ENCODE peak calls at places on chromosomes 5 and 9, in seven cellular contexts. Y is mammary epithelial cell, V is adrenal gland, N is fibroblast of mammary gland, D is ovary, S is dorsolateral prefrontal cortex, R is PC-3. K is an unnamed sample.
A peak's percentile ranks its signal among the peaks of the same experiment; 100 is the strongest.

GRCh38 chr9:101119206-101119819 is 90.8 kb downstream of the PLPPR1 start:
- DNase-seq in Y (peak; percentile 41), V (peak; percentile 62), N (peak; percentile 15), D (no peak), S (peak; percentile 78), R (peak; percentile 30), K (peak; percentile 6)

GRCh38 chr9:92663126-92663525 is 6.8 kb downstream of the IPPK start:
- DNase-seq in Y (no peak), V (no peak), N (no peak), D (no peak), S (no peak), R (no peak), K (no peak)

GRCh38 chr9:125759812-125760134 is 12.6 kb downstream of the PBX3 start:
- DNase-seq in Y (no peak), V (no peak), N (no peak), D (no peak), S (peak; percentile 47), R (no peak), K (no peak)

GRCh38 chr5:82873452-82873851 is 203.7 kb downstream of the TMEM167A start:
- DNase-seq in Y (no peak), V (no peak), N (no peak), D (no peak), S (no peak), R (no peak), K (no peak)

GRCh38 chr9:124569942-124570341 is 62.7 kb upstream of the NR5A1 start:
- DNase-seq in Y (no peak), V (no peak), N (no peak), D (no peak), S (no peak), R (no peak), K (no peak)

GRCh38 chr5:146751781-146752401 is 126.7 kb downstream of the PPP2R2B start:
- DNase-seq in Y (no peak), V (no peak), N (no peak), D (no peak), S (no peak), R (no peak), K (no peak)

GRCh38 chr9:109977521-109977920 is 197.5 kb downstream of the PALM2AKAP2 start:
- DNase-seq in Y (no peak), V (no peak), N (no peak), D (no peak), S (no peak), R (no peak), K (no peak)

GRCh38 chr5:88944751-88945507 is 61.9 kb upstream of the MEF2C start:
- DNase-seq in Y (no peak), V (no peak), N (peak; percentile 21), D (no peak), S (no peak), R (peak; percentile 58), K (peak; percentile 77)

GRCh38 chr9:114895605-114896004 is 34.8 kb downstream of the TNFSF8 start:
- DNase-seq in Y (no peak), V (no peak), N (peak; percentile 82), D (no peak), S (no peak), R (no peak), K (peak; percentile 88)

GRCh38 chr9:4297151-4297794 is 2.6 kb downstream of the GLIS3 start:
- DNase-seq in Y (peak; percentile 84), V (peak; percentile 65), N (peak; percentile 95), D (peak; percentile 79), S (peak; percentile 58), R (peak; percentile 75), K (peak; percentile 90)

GRCh38 chr5:176609724-176610429 is at the start of gene GPRIN1:
- DNase-seq in Y (peak; percentile 40), V (peak; percentile 73), N (peak; percentile 26), D (no peak), S (no peak), R (peak; percentile 68), K (peak; percentile 31)

GRCh38 chr5:14174235-14174636 is 31.1 kb downstream of the TRIO start:
- DNase-seq in Y (no peak), V (no peak), N (no peak), D (no peak), S (no peak), R (no peak), K (no peak)

GRCh38 chr5:156534086-156534485 is 207.1 kb downstream of the SGCD start:
- DNase-seq in Y (no peak), V (no peak), N (peak; percentile 84), D (no peak), S (no peak), R (no peak), K (peak; percentile 77)

GRCh38 chr5:139710370-139711066 is 62.4 kb downstream of the CXXC5 start:
- DNase-seq in Y (peak; percentile 34), V (no peak), N (peak; percentile 43), D (peak; percentile 66), S (peak; percentile 55), R (no peak), K (peak; percentile 49)

GRCh38 chr5:84696651-84697050 is 312.0 kb upstream of the EDIL3 start:
- DNase-seq in Y (peak; percentile 97), V (no peak), N (peak; percentile 9), D (no peak), S (no peak), R (peak; percentile 94), K (no peak)

GRCh38 chr9:102069969-102070368 is 331.5 kb upstream of the GRIN3A start:
- DNase-seq in Y (no peak), V (peak; percentile 67), N (peak; percentile 75), D (no peak), S (no peak), R (no peak), K (no peak)

GRCh38 chr5:138149530-138149929 is 10.3 kb upstream of the NME5 start:
- DNase-seq in Y (no peak), V (no peak), N (peak; percentile 17), D (no peak), S (no peak), R (peak; percentile 17), K (no peak)

GRCh38 chr5:74542477-74542876 is 98.1 kb downstream of the ENC1 start:
- DNase-seq in Y (peak; percentile 81), V (no peak), N (peak; percentile 30), D (no peak), S (no peak), R (peak; percentile 75), K (peak; percentile 45)

GRCh38 chr9:93262537-93263310 is 78.8 kb downstream of the WNK2 start:
- DNase-seq in Y (no peak), V (peak; percentile 6), N (no peak), D (peak; percentile 8), S (peak; percentile 29), R (no peak), K (no peak)

DNA sequence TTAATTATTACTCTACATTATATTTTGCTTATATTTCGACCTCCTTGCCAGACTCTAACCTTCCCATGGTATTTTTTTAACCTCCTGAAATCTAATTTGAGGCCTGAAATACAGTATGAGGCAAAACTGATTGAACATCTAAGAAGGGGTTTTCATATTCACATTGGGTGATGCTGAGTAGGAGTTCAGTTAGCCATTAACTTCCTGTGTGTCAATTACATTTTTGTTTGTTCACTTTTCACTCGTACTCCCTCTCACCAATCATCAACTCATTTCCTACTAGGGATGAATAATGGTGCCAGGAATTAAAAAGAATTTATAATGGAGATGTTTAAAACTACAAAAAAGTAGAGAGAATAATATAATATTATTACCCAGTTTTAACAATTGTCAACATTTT is 27.6 kb upstream of the GLRA1 start:
- DNase-seq in Y (no peak), V (no peak), N (no peak), D (no peak), S (no peak), R (no peak), K (no peak)
- H3K4me3 ChIP-seq in Y (no peak overlapping the region), V (no peak overlapping the region), N (no peak overlapping the region), D (no peak overlapping the region), S (no peak overlapping the region), R (no peak overlapping the region), K (no peak overlapping the region)

GRCh38 chr5:53411388-53411787 is 69.0 kb upstream of the FST start:
- DNase-seq in Y (no peak), V (no peak), N (no peak), D (no peak), S (no peak), R (no peak), K (no peak)
- TF ChIP-seq CTCF in Y (no peak), V (no peak), N (no peak), D (no peak), S (no peak), R (no peak), K (no peak)

GRCh38 chr5:144207875-144208444 is 37.3 kb downstream of the KCTD16 start:
- DNase-seq in Y (no peak), V (no peak), N (no peak), D (no peak), S (no peak), R (no peak), K (no peak)
- H3K4me3 ChIP-seq in Y (no peak overlapping the region), V (no peak overlapping the region), N (no peak overlapping the region), D (no peak overlapping the region), S (peak overlapping the region; percentile 62), R (no peak overlapping the region), K (no peak overlapping the region)

DNA sequence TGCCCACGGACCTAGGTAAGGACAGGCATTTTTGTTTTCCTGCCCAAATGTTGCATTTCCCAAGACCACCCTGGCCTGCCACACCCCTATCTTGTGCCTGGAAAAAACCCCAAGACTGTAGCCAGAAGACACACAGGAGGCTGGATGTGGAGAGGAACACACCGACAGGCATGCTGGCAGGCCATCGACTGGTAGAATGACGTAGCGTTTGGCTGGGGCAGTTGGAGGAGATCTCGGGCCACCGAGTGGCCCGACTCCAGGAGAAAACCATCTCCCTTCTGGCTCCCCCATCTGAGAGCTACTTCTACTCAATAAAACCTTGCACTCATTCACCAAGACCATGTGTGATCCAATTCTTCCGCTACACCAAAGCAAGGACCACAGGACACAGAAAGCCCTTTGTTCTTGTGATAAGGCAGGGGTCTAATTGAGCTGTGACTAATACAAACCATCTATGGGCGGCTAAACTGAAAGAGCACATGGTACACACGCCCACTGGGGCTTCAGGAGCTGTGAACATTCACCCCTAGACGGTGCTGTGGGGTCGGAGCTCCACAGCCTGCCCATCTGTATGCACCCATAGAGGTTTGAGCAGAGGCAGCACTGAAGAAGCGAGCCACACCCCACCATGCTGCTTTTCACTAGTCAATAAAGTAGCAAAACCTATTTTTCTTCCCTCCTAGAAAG is 38.9 kb upstream of the N4BP3 start:
- DNase-seq in Y (peak; percentile 17), V (no peak), N (no peak), D (no peak), S (no peak), R (no peak), K (no peak)
- TF ChIP-seq CTCF in Y (no peak), V (no peak), N (no peak), D (no peak), S (no peak), R (peak; percentile 12), K (no peak)

GRCh38 chr9:73038613-73039012 is 85.8 kb upstream of the ALDH1A1 start:
- DNase-seq in Y (peak; percentile 1), V (peak; percentile 16), N (peak; percentile 81), D (peak; percentile 87), S (peak; percentile 35), R (no peak), K (peak; percentile 29)
- H3K4me3 ChIP-seq in Y (no peak overlapping the region), V (no peak overlapping the region), N (no peak overlapping the region), D (no peak overlapping the region), S (no peak overlapping the region), R (no peak overlapping the region), K (no peak overlapping the region)